ENCODE peak calls at places on chromosomes 4 and X, in six cellular contexts. One of them, this sample, is unnamed. For H3K36me3 and H3K9me3, the result is how much of the 10 kb centered on the place peaks cover.

GRCh38 chr4:41744572-41745291 is 3.8 kb downstream of the PHOX2B start:
- DNase-seq in H1: peak
- DNase-seq in HCT116: no peak
- DNase-seq in HepG2: no peak
- DNase-seq in K562: no peak
- DNase-seq in GM12878: no peak
- DNase-seq in this sample: no peak

GRCh38 chr4:58359590-58359989 is 1249.4 kb upstream of the IGFBP7 start:
- DNase-seq in HCT116: no peak
- DNase-seq in H1: no peak
- DNase-seq in GM12878: no peak
- DNase-seq in K562: no peak
- DNase-seq in HepG2: no peak
- DNase-seq in this sample: no peak

GRCh38 chr4:95539056-95539455 is 9.7 kb downstream of the UNC5C start:
- DNase-seq in GM12878: no peak
- DNase-seq in HepG2: no peak
- DNase-seq in K562: no peak
- DNase-seq in HCT116: no peak
- DNase-seq in H1: no peak
- DNase-seq in this sample: no peak

GRCh38 chr4:40251366-40251765 is 54.5 kb downstream of the RHOH start:
- DNase-seq in HepG2: no peak
- DNase-seq in K562: no peak
- DNase-seq in H1: no peak
- DNase-seq in HCT116: peak
- DNase-seq in GM12878: no peak
- DNase-seq in this sample: no peak

GRCh38 chr4:94887027-94887426 is 129.3 kb downstream of the BMPR1B start:
- DNase-seq in GM12878: no peak
- DNase-seq in HepG2: no peak
- DNase-seq in HCT116: no peak
- DNase-seq in H1: no peak
- DNase-seq in K562: no peak
- DNase-seq in this sample: no peak

GRCh38 chr4:108355523-108356208 is 186.9 kb upstream of the LEF1 start:
- DNase-seq in HCT116: no peak
- DNase-seq in H1: no peak
- DNase-seq in HepG2: no peak
- DNase-seq in K562: no peak
- DNase-seq in GM12878: no peak
- DNase-seq in this sample: no peak

GRCh38 chr4:101244349-101244748 is 103.0 kb downstream of the PPP3CA start:
- DNase-seq in K562: no peak
- DNase-seq in HepG2: no peak
- DNase-seq in GM12878: no peak
- DNase-seq in HCT116: no peak
- DNase-seq in H1: no peak
- DNase-seq in this sample: no peak

GRCh38 chrX:9558615-9559014 is 93.8 kb downstream of the TBL1X start:
- DNase-seq in K562: no peak
- DNase-seq in HepG2: no peak
- DNase-seq in HCT116: no peak
- DNase-seq in GM12878: no peak
- DNase-seq in H1: no peak
- DNase-seq in this sample: no peak

GRCh38 chr4:90318208-90318607 is 191.0 kb downstream of the CCSER1 start:
- DNase-seq in HCT116: peak
- DNase-seq in H1: no peak
- DNase-seq in HepG2: no peak
- DNase-seq in GM12878: no peak
- DNase-seq in K562: no peak
- DNase-seq in this sample: no peak

GRCh38 chrX:42975906-42976305 is 197.9 kb upstream of the PPP1R2C start:
- DNase-seq in K562: no peak
- DNase-seq in HepG2: no peak
- DNase-seq in GM12878: no peak
- DNase-seq in H1: no peak
- DNase-seq in HCT116: no peak
- DNase-seq in this sample: no peak

GRCh38 chrX:129642641-129643040 is 12.1 kb downstream of the APLN start:
- DNase-seq in H1: no peak
- DNase-seq in K562: no peak
- DNase-seq in HCT116: no peak
- DNase-seq in GM12878: no peak
- DNase-seq in HepG2: no peak
- DNase-seq in this sample: no peak

GRCh38 chr4:5750052-5750950 is 39.3 kb downstream of the EVC start:
- DNase-seq in GM12878: no peak
- DNase-seq in HCT116: no peak
- DNase-seq in K562: no peak
- DNase-seq in H1: peak
- DNase-seq in HepG2: no peak
- DNase-seq in this sample: no peak

GRCh38 chr4:26030260-26030667 is 116.2 kb downstream of the SMIM20 start:
- DNase-seq in HCT116: no peak
- DNase-seq in K562: no peak
- DNase-seq in GM12878: no peak
- DNase-seq in HepG2: no peak
- DNase-seq in H1: peak
- DNase-seq in this sample: peak

GRCh38 chr4:37008199-37008598 is 236.3 kb upstream of the NWD2 start:
- DNase-seq in H1: no peak
- DNase-seq in GM12878: no peak
- DNase-seq in HCT116: no peak
- DNase-seq in K562: no peak
- DNase-seq in HepG2: peak
- DNase-seq in this sample: no peak

GRCh38 chrX:108216862-108217571 is 125.4 kb downstream of the ATG4A start:
- DNase-seq in HCT116: no peak
- DNase-seq in HepG2: no peak
- DNase-seq in GM12878: no peak
- DNase-seq in H1: no peak
- DNase-seq in K562: no peak
- DNase-seq in this sample: no peak

GRCh38 chrX:19342331-19342906 is 1.3 kb upstream of the PDHA1 start:
- DNase-seq in HepG2: no peak
- DNase-seq in K562: no peak
- DNase-seq in HCT116: no peak
- DNase-seq in H1: no peak
- DNase-seq in GM12878: no peak
- DNase-seq in this sample: no peak

DNA sequence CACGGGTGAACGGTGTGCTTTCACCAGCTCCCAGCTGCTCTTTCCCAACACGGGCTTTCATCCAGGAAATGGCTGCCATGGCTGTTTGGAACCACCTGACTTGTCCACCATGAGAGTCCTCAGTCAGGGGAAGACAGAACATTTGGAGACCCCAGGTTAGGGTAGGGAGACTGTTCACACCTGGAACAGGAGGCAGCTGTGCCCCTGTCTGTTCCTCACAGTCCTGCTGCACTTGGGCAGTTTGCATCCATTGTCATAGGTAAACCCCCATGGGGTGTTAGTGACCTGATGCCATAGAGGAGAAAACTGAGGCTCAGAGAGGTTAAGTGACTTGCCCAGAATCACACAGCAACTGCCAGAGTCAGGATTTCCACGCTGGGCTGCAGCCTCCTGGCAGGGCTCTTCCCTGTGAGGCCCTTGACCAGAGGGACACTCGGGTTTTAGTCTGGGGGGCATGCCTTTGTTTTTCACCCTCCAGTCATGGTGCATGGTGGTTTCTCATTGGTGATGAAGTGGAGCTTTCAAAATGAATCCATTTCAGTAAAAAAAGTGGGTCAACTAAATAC is 54.5 kb downstream of the TRMT44 start:
- DNase-seq in K562: no peak
- DNase-seq in H1: no peak
- DNase-seq in GM12878: no peak
- DNase-seq in HepG2: no peak
- DNase-seq in HCT116: no peak
- DNase-seq in this sample: no peak
- TF ChIP-seq ZNF274 in K562: no peak
- TF ChIP-seq ZNF274 in H1: no peak
- TF ChIP-seq ZNF274 in GM12878: no peak
- TF ChIP-seq ZNF274 in HepG2: no peak
- TF ChIP-seq ZNF274 in HCT116: no peak
- TF ChIP-seq ZNF274 in this sample: no peak

DNA sequence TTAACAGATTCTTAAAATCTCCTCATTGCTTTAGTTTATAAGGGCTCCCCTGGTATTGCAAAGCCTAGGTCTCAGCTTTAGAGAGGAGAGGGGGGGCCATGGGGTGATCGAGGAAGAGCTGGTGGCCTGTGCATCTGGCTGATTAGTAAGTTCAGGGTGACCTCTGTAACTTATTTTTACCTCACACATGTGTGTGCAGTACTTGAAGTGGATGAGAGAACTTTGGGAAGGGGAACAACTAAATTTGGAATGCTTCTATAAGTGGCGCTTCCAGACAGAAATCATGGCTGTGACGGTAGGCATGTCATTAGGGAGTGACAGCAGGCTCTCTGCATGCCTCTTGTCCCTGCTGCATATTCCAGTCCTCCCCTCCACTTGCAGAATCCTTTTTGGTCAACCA is 41.9 kb downstream of the FRAS1 start:
- DNase-seq in H1: no peak
- DNase-seq in K562: no peak
- DNase-seq in HepG2: no peak
- DNase-seq in HCT116: no peak
- DNase-seq in GM12878: no peak
- DNase-seq in this sample: no peak
- H3K36me3 ChIP-seq in H1: under half
- H3K36me3 ChIP-seq in K562: under half
- H3K36me3 ChIP-seq in HepG2: under half
- H3K36me3 ChIP-seq in HCT116: under half
- H3K36me3 ChIP-seq in GM12878: under half
- H3K36me3 ChIP-seq in this sample: under half

GRCh38 chrX:123181515-123181914 is 2.6 kb upstream of the GRIA3 start:
- DNase-seq in HCT116: no peak
- DNase-seq in HepG2: no peak
- DNase-seq in K562: no peak
- DNase-seq in H1: no peak
- DNase-seq in GM12878: no peak
- DNase-seq in this sample: no peak

GRCh38 chrX:123171781-123172180 is 12.3 kb upstream of the GRIA3 start:
- DNase-seq in HepG2: no peak
- DNase-seq in HCT116: no peak
- DNase-seq in K562: no peak
- DNase-seq in H1: no peak
- DNase-seq in GM12878: no peak
- DNase-seq in this sample: no peak

GRCh38 chrX:123172874-123173273 is 11.2 kb upstream of the GRIA3 start:
- DNase-seq in HCT116: no peak
- DNase-seq in GM12878: no peak
- DNase-seq in K562: no peak
- DNase-seq in H1: no peak
- DNase-seq in HepG2: no peak
- DNase-seq in this sample: no peak

GRCh38 chrX:123173833-123174232 is 10.2 kb upstream of the GRIA3 start:
- DNase-seq in K562: peak
- DNase-seq in H1: no peak
- DNase-seq in GM12878: no peak
- DNase-seq in HCT116: peak
- DNase-seq in HepG2: no peak
- DNase-seq in this sample: no peak

GRCh38 chrX:123175366-123176122 is 8.5 kb upstream of the GRIA3 start:
- DNase-seq in K562: no peak
- DNase-seq in HCT116: no peak
- DNase-seq in GM12878: no peak
- DNase-seq in H1: no peak
- DNase-seq in HepG2: no peak
- DNase-seq in this sample: no peak
- H3K9me3 ChIP-seq in K562: under half
- H3K9me3 ChIP-seq in HCT116: under half
- H3K9me3 ChIP-seq in GM12878: under half
- H3K9me3 ChIP-seq in H1: under half
- H3K9me3 ChIP-seq in HepG2: under half
- H3K9me3 ChIP-seq in this sample: under half

DNA sequence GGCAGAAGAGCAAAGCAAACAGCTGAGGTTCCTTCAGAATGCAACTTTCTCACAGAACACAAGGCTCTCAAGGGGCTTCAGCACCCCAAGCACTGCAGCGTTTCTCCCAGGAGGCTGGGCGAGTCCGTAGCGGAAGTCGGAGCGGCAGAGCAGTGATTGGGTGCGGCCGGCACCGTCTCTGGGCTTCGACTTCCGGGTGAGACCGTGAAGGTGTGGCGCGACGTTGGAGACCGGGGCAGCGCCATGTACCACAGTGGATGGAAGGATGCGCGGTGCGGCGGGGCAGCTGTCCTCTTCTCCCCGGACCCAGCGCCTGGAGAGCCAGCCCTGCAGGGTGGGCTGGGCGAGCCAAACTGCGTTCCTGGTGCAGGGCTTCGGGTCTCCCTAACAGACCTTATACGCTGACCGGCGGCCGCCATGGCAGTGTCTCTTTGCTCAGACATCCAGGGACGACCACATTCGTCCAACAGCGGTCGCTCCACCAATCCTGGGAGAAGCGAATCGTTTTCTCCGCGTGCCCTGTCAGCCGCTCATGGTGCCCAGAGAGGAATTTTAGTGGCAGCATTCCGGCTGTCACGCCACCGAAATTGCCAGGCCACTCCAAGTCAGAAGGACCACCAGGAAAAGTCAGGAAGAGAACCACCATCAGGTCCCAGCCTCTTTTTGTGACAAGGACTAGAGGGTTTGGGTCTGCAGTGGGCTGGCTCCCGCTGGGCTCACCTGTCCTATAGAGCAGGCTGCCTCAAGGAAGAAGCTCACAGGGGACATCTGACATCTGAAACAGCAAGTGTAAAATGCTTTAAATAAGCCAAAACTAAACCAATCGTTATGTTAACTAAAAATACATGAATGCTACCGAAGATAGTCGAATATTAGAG is 20.5 kb downstream of the TRIM61 start:
- DNase-seq in HCT116: no peak
- DNase-seq in HepG2: no peak
- DNase-seq in GM12878: peak
- DNase-seq in H1: peak
- DNase-seq in K562: peak
- DNase-seq in this sample: peak
- TF ChIP-seq ZNF274 in HCT116: no peak
- TF ChIP-seq ZNF274 in HepG2: no peak
- TF ChIP-seq ZNF274 in GM12878: no peak
- TF ChIP-seq ZNF274 in H1: no peak
- TF ChIP-seq ZNF274 in K562: no peak
- TF ChIP-seq ZNF274 in this sample: no peak

GRCh38 chr4:3740256-3740655 is 25.9 kb upstream of the ADRA2C start:
- DNase-seq in H1: no peak
- DNase-seq in K562: no peak
- DNase-seq in HCT116: no peak
- DNase-seq in GM12878: no peak
- DNase-seq in HepG2: no peak
- DNase-seq in this sample: no peak
- H3K36me3 ChIP-seq in H1: under half
- H3K36me3 ChIP-seq in K562: under half
- H3K36me3 ChIP-seq in HCT116: under half
- H3K36me3 ChIP-seq in GM12878: under half
- H3K36me3 ChIP-seq in HepG2: under half
- H3K36me3 ChIP-seq in this sample: under half

GRCh38 chr4:115355329-115355728 is 241.9 kb upstream of the NDST4 start:
- DNase-seq in HCT116: no peak
- DNase-seq in HepG2: no peak
- DNase-seq in K562: no peak
- DNase-seq in H1: no peak
- DNase-seq in GM12878: no peak
- DNase-seq in this sample: no peak
- H3K9me3 ChIP-seq in HCT116: under half
- H3K9me3 ChIP-seq in HepG2: under half
- H3K9me3 ChIP-seq in K562: under half
- H3K9me3 ChIP-seq in H1: under half
- H3K9me3 ChIP-seq in GM12878: under half
- H3K9me3 ChIP-seq in this sample: under half

This sample was measured in NT2/D1.